ENCODE peak calls at places on chromosome 3, in seven cellular contexts. E is small intestine, Z is mesendoderm, Q is anterior cingulate cortex, C is D341Med, J is iris pigment epithelial cell, V is HEK293T. K is an unnamed sample.

GRCh38 chr3:174318146-174318545 is 541.0 kb upstream of the NAALADL2 start:
- DNase-seq in E (no peak), C (no peak), Q (no peak), V (no peak), Z (no peak), J (no peak), K (no peak)

GRCh38 chr3:11989383-11990050 is 14.7 kb upstream of the SYN2 start:
- DNase-seq in E (no peak), J (no peak), Z (no peak), V (no peak), C (no peak), Q (no peak), K (no peak)

GRCh38 chr3:114709102-114709501 is 415.3 kb downstream of the TIGIT start:
- DNase-seq in J (peak; percentile 83), Z (no peak), V (no peak), E (no peak), C (no peak), Q (no peak), K (no peak)

GRCh38 chr3:154540950-154541604 is 111.1 kb upstream of the GPR149 start:
- DNase-seq in Z (no peak), Q (no peak), C (no peak), E (no peak), J (no peak), V (no peak), K (no peak)

GRCh38 chr3:111936191-111936841 is 42.5 kb upstream of the ABHD10 start:
- DNase-seq in J (peak; percentile 75), V (no peak), Q (no peak), C (no peak), Z (no peak), E (no peak), K (no peak)

GRCh38 chr3:122975924-122976293 is 51.7 kb downstream of the SEMA5B start:
- DNase-seq in E (no peak), V (no peak), Q (peak; percentile 27), C (no peak), J (no peak), Z (no peak), K (no peak)

GRCh38 chr3:139122221-139122581 is 77.5 kb upstream of the PRR23C start:
- DNase-seq in V (no peak), C (no peak), Q (no peak), E (no peak), J (peak; percentile 18), Z (no peak), K (no peak)

GRCh38 chr3:36969540-36970432 is 23.1 kb downstream of the EPM2AIP1 start:
- DNase-seq in Z (peak; percentile 98), J (peak; percentile 91), Q (no peak), C (no peak), V (no peak), E (no peak), K (peak; percentile 51)

GRCh38 chr3:155504682-155505081 is 211.2 kb upstream of the STRIT1 start:
- DNase-seq in Z (no peak), V (no peak), Q (no peak), E (no peak), C (no peak), J (no peak), K (no peak)

GRCh38 chr3:117619805-117620204 is 910.2 kb downstream of the TUSC7 start:
- DNase-seq in C (no peak), E (no peak), Z (no peak), J (no peak), V (no peak), Q (no peak), K (no peak)

GRCh38 chr3:172257638-172258400 is 190.4 kb downstream of the GHSR start:
- DNase-seq in J (peak; percentile 81), V (no peak), Z (no peak), C (no peak), E (no peak), Q (no peak), K (no peak)

GRCh38 chr3:149342413-149343340 is 9.2 kb upstream of the TM4SF18 start:
- DNase-seq in Q (no peak), C (no peak), V (no peak), J (peak; percentile 95), E (no peak), Z (no peak), K (no peak)

GRCh38 chr3:148789156-148789555 is 38.5 kb upstream of the CPB1 start:
- DNase-seq in V (peak; percentile 31), Q (no peak), E (no peak), Z (peak; percentile 28), J (peak; percentile 39), C (no peak), K (no peak)

GRCh38 chr3:125061170-125061569 is 5.4 kb upstream of the HEG1 start:
- DNase-seq in Q (no peak), J (peak; percentile 62), Z (no peak), E (no peak), C (no peak), V (no peak), K (no peak)

K was measured in iPS-NIHi11.